ENCODE peak calls at places on chromosomes 6 and 20, in ten cellular contexts. C is lower lobe of right lung; I is colonic mucosa; Q is A549; K is IMR-90; F is heart left ventricle; N is fibroblast of lung; A is CD4-positive, alpha-beta memory T cell; J is DND-41; E is psoas muscle. G is an unnamed sample.

GRCh38 chr6:139706949-139707348 is 332.5 kb upstream of the CITED2 start:
- DNase-seq in I (no peak), C (no peak), J (no peak), F (no peak), Q (no peak), K (no peak), E (no peak), A (no peak), N (no peak), G (no peak)

GRCh38 chr20:60272790-60273189 is 314.6 kb downstream of the CDH26 start:
- DNase-seq in N (no peak), J (peak; percentile 69), A (peak; percentile 11), K (no peak), E (no peak), F (no peak), C (no peak), I (no peak), Q (no peak), G (no peak)

GRCh38 chr20:59322813-59323469 is 22.5 kb downstream of the EDN3 start:
- DNase-seq in E (no peak), C (no peak), K (no peak), Q (no peak), F (no peak), A (no peak), I (no peak), N (no peak), J (no peak), G (no peak)

GRCh38 chr20:53210931-53211330 is 238.8 kb downstream of the TSHZ2 start:
- DNase-seq in Q (no peak), N (no peak), K (no peak), J (no peak), F (no peak), A (no peak), C (no peak), E (no peak), I (no peak), G (no peak)

GRCh38 chr20:38723069-38723981 is 961 bp upstream of the SLC32A1 start:
- DNase-seq in E (no peak), J (no peak), F (no peak), A (no peak), Q (no peak), C (no peak), I (no peak), N (peak; percentile 23), K (no peak), G (no peak)

GRCh38 chr20:1664911-1665310 is 7.3 kb upstream of the SIRPG start:
- DNase-seq in E (no peak), N (no peak), Q (no peak), K (no peak), J (peak; percentile 88), C (no peak), F (no peak), A (peak; percentile 47), I (no peak), G (no peak)

GRCh38 chr6:158655569-158656450 is 6.0 kb downstream of the SYTL3 start:
- DNase-seq in C (peak; percentile 76), K (peak; percentile 21), I (no peak), Q (no peak), N (no peak), F (no peak), A (no peak), J (no peak), E (peak; percentile 56), G (no peak)

GRCh38 chr6:97282238-97282725 is 734 bp downstream of the MMS22L start:
- DNase-seq in Q (no peak), F (no peak), I (peak; percentile 27), J (peak; percentile 17), N (peak; percentile 7), K (no peak), C (no peak), E (no peak), A (no peak), G (no peak)

GRCh38 chr20:36507746-36508145 is 33.6 kb upstream of the MYL9 start:
- DNase-seq in K (no peak), E (no peak), Q (no peak), A (no peak), I (no peak), C (no peak), J (no peak), F (no peak), N (no peak), G (no peak)

GRCh38 chr6:10210052-10210451 is 204.8 kb downstream of the TFAP2A start:
- DNase-seq in K (no peak), C (no peak), N (no peak), Q (no peak), E (no peak), A (no peak), I (no peak), J (no peak), F (no peak), G (no peak)

GRCh38 chr20:44969320-44969879 is 3.1 kb downstream of the STK4 start:
- DNase-seq in C (no peak), I (no peak), N (no peak), A (no peak), E (no peak), K (no peak), J (no peak), F (no peak), Q (no peak), G (no peak)

GRCh38 chr6:133610271-133610840 is 278.6 kb upstream of the TCF21 start:
- DNase-seq in I (no peak), A (no peak), N (peak; percentile 73), F (no peak), K (peak; percentile 75), C (no peak), Q (peak; percentile 76), E (no peak), J (no peak), G (no peak)

GRCh38 chr6:157456524-157456829 is 75.5 kb downstream of the ZDHHC14 start:
- DNase-seq in J (peak; percentile 26), A (no peak), C (no peak), N (no peak), I (no peak), K (no peak), F (no peak), Q (no peak), E (no peak), G (no peak)
- H3K27ac ChIP-seq in J (no peak overlapping the region), A (no peak overlapping the region), C (no peak overlapping the region), N (no peak overlapping the region), I (no peak overlapping the region), K (no peak overlapping the region), F (no peak overlapping the region), Q (no peak overlapping the region), E (no peak overlapping the region), G (peak overlapping the region; percentile 91)

DNA sequence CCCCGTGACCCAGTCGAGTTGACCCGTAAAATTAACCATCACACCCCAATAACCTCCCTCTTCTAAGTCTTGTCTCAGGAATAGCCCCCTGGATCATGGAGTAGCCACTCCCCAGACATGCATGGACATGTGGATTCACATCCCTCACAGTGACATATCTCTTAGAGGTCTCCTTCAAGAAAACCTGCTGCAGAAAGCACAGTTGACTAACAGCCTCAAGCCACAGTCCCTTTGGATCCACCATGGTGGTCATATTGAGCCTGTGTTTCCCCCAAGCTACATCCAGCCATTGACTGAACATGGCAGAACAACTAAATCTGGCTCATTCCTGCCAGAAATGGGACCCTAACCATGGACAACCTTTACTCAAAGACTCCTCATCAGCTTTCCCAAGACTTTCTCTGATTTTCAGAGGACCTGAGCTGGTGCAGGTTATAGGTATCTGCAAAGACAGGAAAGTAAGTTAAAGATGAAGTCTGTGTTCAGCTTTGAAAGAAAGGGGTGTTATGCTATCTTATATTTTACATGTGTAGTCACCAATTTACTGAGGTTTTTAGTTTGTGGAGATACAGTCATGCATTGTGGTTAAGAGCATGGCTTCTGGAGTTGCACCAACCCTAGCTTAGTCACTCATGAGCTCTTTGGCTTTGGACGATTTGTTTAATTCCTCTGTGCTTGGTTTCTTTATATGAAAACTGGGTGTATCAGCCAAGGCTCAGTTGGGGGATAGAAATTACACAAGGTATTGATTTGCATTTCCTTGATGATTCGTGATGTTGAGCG is 219.1 kb downstream of the MYLK4 start:
- DNase-seq in K (peak; percentile 94), Q (no peak), F (no peak), J (no peak), E (no peak), A (no peak), N (peak; percentile 97), I (no peak), C (no peak), G (no peak)
- H3K27ac ChIP-seq in K (peak overlapping the region; percentile 21), Q (no peak overlapping the region), F (no peak overlapping the region), J (no peak overlapping the region), E (no peak overlapping the region), A (no peak overlapping the region), N (no peak overlapping the region), I (no peak overlapping the region), C (no peak overlapping the region), G (no peak overlapping the region)

GRCh38 chr20:61614311-61615100 is 362.4 kb downstream of the CDH4 start:
- DNase-seq in E (no peak), K (no peak), C (peak; percentile 0), N (no peak), Q (no peak), I (no peak), F (no peak), J (no peak), A (no peak), G (no peak)

GRCh38 chr20:61615806-61616205 is 363.7 kb downstream of the CDH4 start:
- DNase-seq in Q (no peak), I (no peak), E (no peak), A (no peak), F (no peak), N (no peak), J (no peak), C (peak; percentile 8), K (no peak), G (no peak)

GRCh38 chr20:61611401-61611800 is 359.3 kb downstream of the CDH4 start:
- DNase-seq in Q (no peak), J (no peak), A (no peak), I (no peak), N (no peak), E (no peak), K (no peak), C (peak; percentile 7), F (no peak), G (no peak)

GRCh38 chr20:61609461-61609860 is 357.4 kb downstream of the CDH4 start:
- DNase-seq in N (no peak), E (no peak), K (no peak), F (no peak), A (no peak), Q (no peak), C (peak; percentile 9), J (no peak), I (no peak), G (no peak)

DNA sequence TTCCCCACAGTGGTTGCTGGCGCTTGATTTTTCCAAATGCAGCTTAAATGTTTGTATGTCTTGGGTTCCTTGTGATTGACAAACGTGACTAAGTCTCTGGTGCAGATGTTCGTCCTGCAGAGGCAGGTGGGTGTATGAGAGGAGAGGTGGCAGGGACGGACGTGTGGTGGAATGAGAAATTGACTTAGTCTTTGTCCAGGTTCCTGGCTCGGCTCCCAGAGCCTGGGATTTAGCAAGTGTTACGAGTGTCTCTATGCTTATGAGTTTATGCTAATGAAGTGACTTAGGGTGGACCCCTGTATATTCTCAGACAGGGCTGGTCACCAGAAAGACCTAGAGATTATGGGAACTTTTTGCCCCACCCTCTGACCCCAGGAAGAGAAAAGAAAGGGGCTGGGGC is 361.8 kb downstream of the CDH4 start:
- DNase-seq in E (no peak), K (no peak), N (no peak), C (no peak), A (no peak), Q (no peak), J (no peak), I (no peak), F (no peak), G (no peak)
- H3K27ac ChIP-seq in E (no peak overlapping the region), K (no peak overlapping the region), N (no peak overlapping the region), C (no peak overlapping the region), A (no peak overlapping the region), Q (no peak overlapping the region), J (no peak overlapping the region), I (no peak overlapping the region), F (no peak overlapping the region), G (no peak overlapping the region)

GRCh38 chr6:81984599-81984998 is 232.1 kb upstream of the TENT5A start:
- DNase-seq in J (no peak), F (no peak), I (no peak), N (no peak), E (no peak), Q (no peak), C (no peak), K (no peak), A (no peak), G (no peak)
- H3K27ac ChIP-seq in J (no peak overlapping the region), F (no peak overlapping the region), I (no peak overlapping the region), N (no peak overlapping the region), E (no peak overlapping the region), Q (no peak overlapping the region), C (no peak overlapping the region), K (no peak overlapping the region), A (no peak overlapping the region), G (no peak overlapping the region)